ENCODE peak calls at places on chromosomes 5 and 9, in nine cellular contexts. I is NCI-H1694; V is stimulated activated CD8-positive, alpha-beta memory T cell treated with anti-CD3 and anti-CD28 coated beads, Interleukin-15, amount 100 ng/mL, for 4 hours; A is NCI-H1092; W is colonic mucosa; R is stomach; Y is T-helper 17 cell; G is stimulated activated naive CD4-positive, alpha-beta T cell; L is keratinocyte. Q is an unnamed sample.
A peak's percentile ranks its signal among the peaks of the same experiment; 100 is the strongest.

GRCh38 chr5:74625742-74626241 is 14.7 kb downstream of the ENC1 start:
- DNase-seq in I (peak; percentile 16), V (no peak), A (no peak), W (no peak), R (peak; percentile 52), Y (no peak), G (no peak), L (no peak), Q (no peak)

GRCh38 chr5:1660037-1660400 is 136.3 kb upstream of the LPCAT1 start:
- DNase-seq in I (no peak), V (no peak), A (no peak), W (no peak), R (no peak), Y (no peak), G (no peak), L (no peak), Q (no peak)

GRCh38 chr9:4792054-4792571 is 631 bp upstream of the RCL1 start:
- DNase-seq in I (no peak), V (no peak), A (peak; percentile 71), W (peak; percentile 27), R (no peak), Y (no peak), G (no peak), L (no peak), Q (no peak)

GRCh38 chr5:143001764-143002351 is 231.7 kb downstream of the ARHGAP26 start:
- DNase-seq in I (no peak), V (no peak), A (no peak), W (no peak), R (no peak), Y (no peak), G (no peak), L (no peak), Q (peak; percentile 58)

GRCh38 chr5:180873628-180874520 is 12.8 kb upstream of the ZFP62 start:
- DNase-seq in I (no peak), V (no peak), A (no peak), W (peak; percentile 74), R (no peak), Y (peak; percentile 18), G (no peak), L (no peak), Q (no peak)

GRCh38 chr5:145775893-145776444 is 59.2 kb downstream of the PRELID2 start:
- DNase-seq in I (no peak), V (no peak), A (no peak), W (no peak), R (no peak), Y (no peak), G (no peak), L (no peak), Q (peak; percentile 58)

GRCh38 chr9:76913467-76913866 is 7.6 kb upstream of the PRUNE2 start:
- DNase-seq in I (no peak), V (no peak), A (no peak), W (no peak), R (no peak), Y (no peak), G (no peak), L (no peak), Q (no peak)

GRCh38 chr5:11289208-11289607 is 528.2 kb upstream of the DAP start:
- DNase-seq in I (no peak), V (no peak), A (no peak), W (no peak), R (no peak), Y (no peak), G (no peak), L (no peak), Q (no peak)

GRCh38 chr5:14851067-14851422 is 20.5 kb downstream of the ANKH start:
- DNase-seq in I (no peak), V (no peak), A (no peak), W (no peak), R (no peak), Y (no peak), G (no peak), L (no peak), Q (no peak)

Q was measured in H54.